ENCODE peak calls at places on chromosomes 11 and 22, in four cellular contexts. One of them, this sample, is unnamed.

GRCh38 chr11:67615455-67616430 is 9.0 kb downstream of the NDUFV1 start:
- DNase-seq in right lobe of liver: peak; percentile 81
- DNase-seq in suprapubic skin: peak; percentile 70
- DNase-seq in thyroid gland: peak; percentile 61
- DNase-seq in this sample: peak; percentile 69

GRCh38 chr22:47051435-47052175 is 289.2 kb downstream of the TBC1D22A start:
- DNase-seq in suprapubic skin: peak; percentile 46
- DNase-seq in right lobe of liver: no peak
- DNase-seq in thyroid gland: peak; percentile 61
- DNase-seq in this sample: no peak

GRCh38 chr11:120248551-120249278 is 8.8 kb downstream of the POU2F3 start:
- DNase-seq in thyroid gland: no peak
- DNase-seq in right lobe of liver: no peak
- DNase-seq in suprapubic skin: no peak
- DNase-seq in this sample: no peak

GRCh38 chr11:113240790-113241189 is 73.6 kb upstream of the TTC12 start:
- DNase-seq in thyroid gland: no peak
- DNase-seq in suprapubic skin: no peak
- DNase-seq in right lobe of liver: no peak
- DNase-seq in this sample: no peak

GRCh38 chr11:80024119-80024518 is 583.3 kb upstream of the TENM4 start:
- DNase-seq in thyroid gland: no peak
- DNase-seq in suprapubic skin: no peak
- DNase-seq in right lobe of liver: no peak
- DNase-seq in this sample: no peak

GRCh38 chr11:131626761-131627160 is 256.3 kb downstream of the NTM start:
- DNase-seq in right lobe of liver: no peak
- DNase-seq in thyroid gland: no peak
- DNase-seq in suprapubic skin: no peak
- DNase-seq in this sample: no peak

GRCh38 chr11:19116315-19116970 is 525 bp upstream of the ZDHHC13 start:
- DNase-seq in right lobe of liver: no peak
- DNase-seq in thyroid gland: no peak
- DNase-seq in suprapubic skin: no peak
- DNase-seq in this sample: no peak

GRCh38 chr11:12397953-12398352 is 20.6 kb downstream of the PARVA start:
- DNase-seq in suprapubic skin: no peak
- DNase-seq in thyroid gland: no peak
- DNase-seq in right lobe of liver: no peak
- DNase-seq in this sample: no peak

GRCh38 chr22:46091277-46091977 is 58.9 kb upstream of the PPARA start:
- DNase-seq in suprapubic skin: no peak
- DNase-seq in thyroid gland: no peak
- DNase-seq in right lobe of liver: no peak
- DNase-seq in this sample: no peak

GRCh38 chr22:41525450-41526225 is 18.6 kb downstream of the POLR3H start:
- DNase-seq in thyroid gland: no peak
- DNase-seq in suprapubic skin: no peak
- DNase-seq in right lobe of liver: peak; percentile 74
- DNase-seq in this sample: no peak

GRCh38 chr11:100403817-100404216 is 283.3 kb upstream of the ARHGAP42 start:
- DNase-seq in suprapubic skin: no peak
- DNase-seq in thyroid gland: peak; percentile 15
- DNase-seq in right lobe of liver: no peak
- DNase-seq in this sample: no peak

GRCh38 chr11:34787348-34787747 is 128.8 kb downstream of the APIP start:
- DNase-seq in suprapubic skin: no peak
- DNase-seq in right lobe of liver: no peak
- DNase-seq in thyroid gland: no peak
- DNase-seq in this sample: no peak

GRCh38 chr22:38729946-38730345 is 24.2 kb downstream of the GTPBP1 start:
- DNase-seq in suprapubic skin: no peak
- DNase-seq in thyroid gland: no peak
- DNase-seq in right lobe of liver: no peak
- DNase-seq in this sample: no peak

GRCh38 chr11:1988667-1989317 is 8.8 kb downstream of the H19 start:
- DNase-seq in suprapubic skin: no peak
- DNase-seq in thyroid gland: no peak
- DNase-seq in right lobe of liver: peak; percentile 21
- DNase-seq in this sample: no peak

GRCh38 chr11:62402226-62402625 is 16.6 kb upstream of the SCGB1A1 start:
- DNase-seq in thyroid gland: peak; percentile 26
- DNase-seq in right lobe of liver: no peak
- DNase-seq in suprapubic skin: peak; percentile 81
- DNase-seq in this sample: peak; percentile 89

GRCh38 chr11:62542750-62543567 is 3.6 kb downstream of the AHNAK start:
- DNase-seq in suprapubic skin: peak; percentile 93
- DNase-seq in thyroid gland: peak; percentile 63
- DNase-seq in right lobe of liver: peak; percentile 76
- DNase-seq in this sample: no peak

GRCh38 chr11:128771102-128771501 is 77.2 kb downstream of the FLI1 start:
- DNase-seq in thyroid gland: no peak
- DNase-seq in right lobe of liver: no peak
- DNase-seq in suprapubic skin: no peak
- DNase-seq in this sample: no peak

GRCh38 chr11:61480936-61481335 is 27.6 kb upstream of the LRRC10B start:
- DNase-seq in thyroid gland: no peak
- DNase-seq in right lobe of liver: no peak
- DNase-seq in suprapubic skin: no peak
- DNase-seq in this sample: no peak

GRCh38 chr11:111977141-111978027 is 40.2 kb downstream of the DIXDC1 start:
- DNase-seq in suprapubic skin: peak; percentile 85
- DNase-seq in thyroid gland: peak; percentile 88
- DNase-seq in right lobe of liver: peak; percentile 68
- DNase-seq in this sample: peak; percentile 91

GRCh38 chr11:33360642-33361041 is 103.5 kb downstream of the HIPK3 start:
- DNase-seq in right lobe of liver: no peak
- DNase-seq in thyroid gland: no peak
- DNase-seq in suprapubic skin: no peak
- DNase-seq in this sample: no peak

GRCh38 chr22:47333625-47334024 is 571.2 kb downstream of the TBC1D22A start:
- DNase-seq in thyroid gland: no peak
- DNase-seq in suprapubic skin: no peak
- DNase-seq in right lobe of liver: peak; percentile 71
- DNase-seq in this sample: no peak

GRCh38 chr22:27212617-27213177 is 555.3 kb downstream of the MIAT start:
- DNase-seq in right lobe of liver: no peak
- DNase-seq in suprapubic skin: peak; percentile 85
- DNase-seq in thyroid gland: peak; percentile 54
- DNase-seq in this sample: peak; percentile 91

GRCh38 chr11:59186130-59186594 is 14.2 kb downstream of the DTX4 start:
- DNase-seq in thyroid gland: peak; percentile 23
- DNase-seq in right lobe of liver: no peak
- DNase-seq in suprapubic skin: no peak
- DNase-seq in this sample: no peak

GRCh38 chr22:38850941-38851849 is 7.4 kb upstream of the NPTXR start:
- DNase-seq in thyroid gland: no peak
- DNase-seq in suprapubic skin: no peak
- DNase-seq in right lobe of liver: no peak
- DNase-seq in this sample: no peak

GRCh38 chr11:111935331-111936044 is 1.7 kb upstream of the DIXDC1 start:
- DNase-seq in right lobe of liver: peak; percentile 75
- DNase-seq in thyroid gland: no peak
- DNase-seq in suprapubic skin: no peak
- DNase-seq in this sample: no peak

GRCh38 chr11:119030329-119031047 is at the start of gene SLC37A4:
- DNase-seq in suprapubic skin: peak; percentile 97
- DNase-seq in thyroid gland: peak; percentile 99
- DNase-seq in right lobe of liver: peak; percentile 99
- DNase-seq in this sample: peak; percentile 97
- TF ChIP-seq CTCF in suprapubic skin: no peak
- TF ChIP-seq CTCF in thyroid gland: peak; percentile 97
- TF ChIP-seq CTCF in right lobe of liver: no peak
- TF ChIP-seq CTCF in this sample: peak; percentile 82

GRCh38 chr11:57571631-57572030 is 4.2 kb upstream of the UBE2L6 start:
- DNase-seq in right lobe of liver: no peak
- DNase-seq in thyroid gland: no peak
- DNase-seq in suprapubic skin: no peak
- DNase-seq in this sample: no peak
- H3K27ac ChIP-seq in right lobe of liver: no peak overlapping the region
- H3K27ac ChIP-seq in thyroid gland: no peak overlapping the region
- H3K27ac ChIP-seq in suprapubic skin: no peak overlapping the region
- H3K27ac ChIP-seq in this sample: no peak overlapping the region

DNA sequence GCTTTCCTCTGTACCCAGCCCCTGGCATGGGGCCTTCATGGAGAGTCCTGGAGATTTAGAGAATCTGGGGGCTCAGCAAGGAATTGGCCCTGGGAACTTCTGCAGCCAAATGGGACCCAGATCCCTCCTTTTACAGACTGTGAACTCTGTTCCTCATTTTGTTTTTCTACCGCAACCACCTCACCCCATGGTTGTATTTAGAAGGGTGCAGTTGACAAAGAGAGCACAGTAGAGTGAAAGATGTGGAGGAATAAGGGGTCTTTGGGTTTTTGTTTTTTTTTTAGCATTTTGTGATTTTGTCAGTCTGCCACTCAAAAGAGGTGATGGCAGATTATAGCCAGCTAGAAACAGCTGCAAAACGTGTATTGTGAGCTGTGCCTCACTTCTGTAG is 1.9 kb downstream of the ZNF74 start:
- DNase-seq in suprapubic skin: no peak
- DNase-seq in right lobe of liver: no peak
- DNase-seq in thyroid gland: no peak
- DNase-seq in this sample: no peak
- H3K4me3 ChIP-seq in suprapubic skin: no peak overlapping the region
- H3K4me3 ChIP-seq in right lobe of liver: no peak overlapping the region
- H3K4me3 ChIP-seq in thyroid gland: no peak overlapping the region
- H3K4me3 ChIP-seq in this sample: no peak overlapping the region

DNA sequence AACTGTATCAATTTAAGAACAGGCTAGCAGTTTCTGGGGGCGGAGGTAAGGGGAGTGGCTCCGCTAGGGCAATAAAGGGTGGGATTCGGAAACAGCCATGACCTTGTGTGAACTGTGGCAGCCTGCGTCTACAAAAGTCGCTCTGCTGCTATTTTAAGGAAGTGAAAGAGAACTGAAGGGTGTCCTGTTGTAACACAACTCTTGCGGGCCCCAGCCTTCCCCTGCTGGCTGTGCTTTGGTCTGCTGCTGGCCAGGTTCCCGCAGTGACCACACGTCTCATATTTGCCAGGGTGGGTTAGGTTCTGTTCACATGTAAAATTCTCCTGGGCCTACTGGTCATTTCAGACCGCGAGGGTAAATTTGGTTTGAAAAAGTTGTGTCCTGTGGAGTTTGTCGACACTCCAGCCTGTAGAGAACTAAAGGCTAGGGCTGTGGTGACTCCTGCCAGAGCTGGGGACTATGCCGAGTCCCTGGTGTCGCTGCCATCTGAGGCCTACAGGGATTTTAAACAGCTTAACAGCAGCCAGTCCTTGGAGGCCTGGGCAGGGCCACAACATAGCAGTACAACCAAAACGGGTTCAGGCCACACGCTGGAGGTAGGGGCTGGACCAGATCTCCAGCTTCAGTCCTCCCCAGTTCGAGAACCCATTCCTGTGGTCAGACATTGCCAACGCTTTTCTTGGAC is 1.1 kb upstream of the PPFIBP2 start:
- DNase-seq in thyroid gland: peak; percentile 95
- DNase-seq in right lobe of liver: peak; percentile 72
- DNase-seq in suprapubic skin: peak; percentile 88
- DNase-seq in this sample: peak; percentile 90
- TF ChIP-seq CTCF in thyroid gland: peak; percentile 29
- TF ChIP-seq CTCF in right lobe of liver: no peak
- TF ChIP-seq CTCF in suprapubic skin: no peak
- TF ChIP-seq CTCF in this sample: no peak

DNA sequence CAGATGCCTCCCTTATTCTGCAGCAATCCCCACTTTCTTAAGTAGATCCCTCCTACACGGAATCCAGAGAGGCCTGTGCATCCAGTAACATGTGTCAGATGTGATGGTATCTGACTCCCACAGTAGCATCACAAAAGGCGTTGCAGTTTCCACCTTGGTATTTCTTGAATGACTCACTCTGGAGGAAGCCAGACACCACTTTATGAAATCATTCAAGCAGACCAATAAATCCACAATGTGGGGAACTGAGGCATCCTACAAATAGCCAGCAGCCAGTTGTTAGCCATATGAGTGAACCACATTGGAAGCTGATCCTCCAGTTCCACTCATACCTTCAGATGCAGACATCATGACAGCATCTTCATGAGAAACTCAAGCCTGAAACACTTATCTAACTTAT is 798.1 kb downstream of the OPCML start:
- DNase-seq in thyroid gland: no peak
- DNase-seq in right lobe of liver: no peak
- DNase-seq in suprapubic skin: no peak
- DNase-seq in this sample: no peak
- H3K27ac ChIP-seq in thyroid gland: no peak overlapping the region
- H3K27ac ChIP-seq in right lobe of liver: no peak overlapping the region
- H3K27ac ChIP-seq in suprapubic skin: no peak overlapping the region
- H3K27ac ChIP-seq in this sample: no peak overlapping the region

GRCh38 chr11:86222081-86222480 is 22.5 kb upstream of the EED start:
- DNase-seq in suprapubic skin: no peak
- DNase-seq in right lobe of liver: no peak
- DNase-seq in thyroid gland: no peak
- DNase-seq in this sample: no peak

GRCh38 chr11:86214710-86215109 is 29.8 kb upstream of the EED start:
- DNase-seq in right lobe of liver: no peak
- DNase-seq in suprapubic skin: no peak
- DNase-seq in thyroid gland: no peak
- DNase-seq in this sample: no peak

GRCh38 chr11:86220654-86221053 is 23.9 kb upstream of the EED start:
- DNase-seq in thyroid gland: no peak
- DNase-seq in suprapubic skin: no peak
- DNase-seq in right lobe of liver: no peak
- DNase-seq in this sample: no peak

GRCh38 chr11:86219291-86220193 is 25.0 kb upstream of the EED start:
- DNase-seq in thyroid gland: no peak
- DNase-seq in right lobe of liver: no peak
- DNase-seq in suprapubic skin: no peak
- DNase-seq in this sample: no peak

DNA sequence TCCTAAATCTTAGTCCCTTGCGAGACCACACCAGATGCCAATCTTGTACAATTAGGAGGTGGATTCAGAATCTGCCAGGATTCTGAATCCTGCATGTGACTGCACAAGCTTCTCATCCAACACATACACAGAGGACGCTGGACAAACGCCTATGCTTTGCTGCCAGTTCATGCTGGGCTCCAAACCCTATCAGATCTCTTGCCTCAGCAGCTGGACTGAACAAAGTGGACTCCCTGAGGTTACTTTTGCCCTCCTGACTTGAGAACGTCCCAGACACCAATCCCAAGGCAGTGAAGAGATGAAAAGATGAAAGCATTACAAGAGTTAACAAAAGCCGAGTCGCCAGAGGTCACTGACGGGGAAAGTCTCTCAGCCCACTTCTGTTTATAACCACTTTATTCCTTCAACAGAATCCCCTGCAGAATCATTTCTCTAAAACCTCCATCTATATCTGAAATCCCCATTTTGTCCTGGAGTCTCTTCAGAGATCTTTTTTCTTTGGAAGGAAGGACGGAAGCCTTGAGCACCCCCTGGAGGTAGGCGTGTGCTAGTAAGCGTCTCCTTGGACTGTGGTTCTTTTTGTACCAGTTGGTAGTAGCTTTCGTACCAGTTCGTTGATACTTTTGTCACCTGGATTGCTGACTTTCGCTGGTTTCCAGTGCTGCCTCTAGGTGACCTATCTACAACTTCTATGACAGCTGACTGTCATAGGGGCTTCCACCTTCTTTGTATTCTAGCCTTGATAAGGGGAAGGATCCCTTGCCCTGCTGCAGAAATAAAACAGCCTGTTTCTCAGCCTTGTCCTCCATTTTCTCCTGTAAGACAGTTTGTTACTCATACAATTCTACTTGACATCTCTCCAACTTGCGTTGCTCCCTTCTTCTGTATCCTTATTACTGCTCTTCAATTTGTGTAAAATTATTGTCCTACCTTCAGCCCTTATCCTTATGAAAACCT is 26.1 kb upstream of the EED start:
- DNase-seq in right lobe of liver: peak; percentile 73
- DNase-seq in thyroid gland: peak; percentile 72
- DNase-seq in suprapubic skin: no peak
- DNase-seq in this sample: peak; percentile 77
- H3K4me3 ChIP-seq in right lobe of liver: peak overlapping the region; percentile 29
- H3K4me3 ChIP-seq in thyroid gland: no peak overlapping the region
- H3K4me3 ChIP-seq in suprapubic skin: peak overlapping the region; percentile 13
- H3K4me3 ChIP-seq in this sample: peak overlapping the region; percentile 58

This sample was measured in coronary artery.